ENCODE peak calls at places on chromosomes 3 and 15, in ten cellular contexts. C is transverse colon, E is GM12878, B is GM12892, S is ovary, F is IMR-90, D is adrenal gland, Y is heart left ventricle, P is gastrocnemius medialis, N is A549. Z is an unnamed sample.

GRCh38 chr3:98962189-98962930 is 60.9 kb upstream of the DCBLD2 start:
- DNase-seq in C (no peak), E (no peak), B (no peak), S (no peak), F (peak; percentile 96), D (no peak), Y (no peak), P (no peak), N (peak; percentile 81), Z (no peak)

GRCh38 chr3:22306454-22306853 is 555.4 kb upstream of the ZNF385D start:
- DNase-seq in C (no peak), E (no peak), B (no peak), S (no peak), F (no peak), D (no peak), Y (no peak), P (no peak), N (no peak), Z (no peak)

GRCh38 chr3:13615019-13615528 is 66.1 kb downstream of the FBLN2 start:
- DNase-seq in C (no peak), E (no peak), B (no peak), S (no peak), F (no peak), D (no peak), Y (no peak), P (no peak), N (no peak), Z (no peak)

GRCh38 chr3:16452265-16452664 is 61.2 kb downstream of the RFTN1 start:
- DNase-seq in C (no peak), E (no peak), B (no peak), S (no peak), F (peak; percentile 80), D (no peak), Y (no peak), P (no peak), N (no peak), Z (peak; percentile 8)

GRCh38 chr3:42115223-42115622 is 24.1 kb downstream of the TRAK1 start:
- DNase-seq in C (no peak), E (no peak), B (no peak), S (no peak), F (no peak), D (no peak), Y (peak; percentile 45), P (peak; percentile 73), N (no peak), Z (no peak)

GRCh38 chr3:25412269-25412668 is 15.8 kb upstream of the RARB start:
- DNase-seq in C (no peak), E (no peak), B (no peak), S (no peak), F (peak; percentile 16), D (no peak), Y (no peak), P (no peak), N (no peak), Z (no peak)

GRCh38 chr3:122572940-122573412 is 4.5 kb upstream of the PARP15 start:
- DNase-seq in C (no peak), E (peak; percentile 77), B (no peak), S (peak; percentile 37), F (peak; percentile 41), D (peak; percentile 28), Y (no peak), P (peak; percentile 30), N (no peak), Z (peak; percentile 33)

GRCh38 chr15:93074596-93074995 is 14.4 kb downstream of the RGMA start:
- DNase-seq in C (no peak), E (no peak), B (no peak), S (no peak), F (no peak), D (no peak), Y (peak; percentile 46), P (no peak), N (no peak), Z (no peak)

GRCh38 chr3:32406481-32407408 is 15.1 kb downstream of the CMTM7 start:
- DNase-seq in C (no peak), E (no peak), B (no peak), S (no peak), F (no peak), D (no peak), Y (no peak), P (no peak), N (no peak), Z (no peak)

GRCh38 chr3:32794487-32795308 is 23.1 kb upstream of the TRIM71 start:
- DNase-seq in C (no peak), E (no peak), B (no peak), S (no peak), F (peak; percentile 64), D (no peak), Y (no peak), P (no peak), N (no peak), Z (no peak)

DNA sequence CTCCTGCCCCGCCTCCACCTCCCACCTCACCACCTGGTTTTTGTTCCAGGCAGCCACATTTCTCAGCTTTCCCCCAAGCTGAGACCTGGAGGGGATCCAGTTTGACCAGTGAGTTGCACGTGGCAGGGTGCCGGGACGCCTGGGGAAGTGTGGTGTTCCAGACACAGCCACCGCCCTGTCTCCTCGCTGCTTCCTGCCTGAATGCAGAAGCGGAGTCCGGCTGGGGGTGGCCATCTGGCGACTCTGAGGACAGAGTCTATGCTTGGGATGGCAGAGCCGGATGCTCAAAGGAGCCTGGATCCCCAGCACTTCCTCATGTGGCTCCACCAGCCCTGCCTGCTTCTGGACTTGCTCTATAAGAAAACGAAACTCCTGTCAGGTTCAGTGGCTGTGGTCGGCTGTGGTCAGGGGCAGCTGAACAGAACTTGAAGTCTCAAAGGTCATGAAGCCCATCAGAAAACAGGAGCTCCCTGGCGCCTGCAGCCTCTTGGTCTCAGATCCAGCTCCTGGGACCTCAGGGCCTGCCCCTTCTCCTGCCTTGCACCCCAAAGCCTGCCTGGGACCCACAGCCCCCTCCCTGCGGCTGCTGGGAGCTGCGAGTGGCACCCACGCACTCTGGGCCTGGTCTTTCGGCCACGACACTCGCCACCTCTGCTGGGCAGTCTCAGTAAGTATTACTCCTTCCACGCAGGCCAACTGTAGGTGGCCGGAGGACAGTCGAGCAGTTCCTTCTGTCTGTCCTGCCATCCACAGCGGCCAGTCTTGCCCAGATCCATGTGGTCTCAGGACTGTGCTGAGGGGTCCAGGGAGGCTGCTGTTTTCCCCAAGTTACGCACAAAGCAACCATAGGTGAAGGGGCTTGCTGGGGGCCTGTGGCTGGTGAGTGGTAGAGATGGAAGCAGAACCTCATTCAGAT is 112.8 kb upstream of the MEF2A start:
- DNase-seq in C (peak; percentile 67), E (peak; percentile 60), B (peak; percentile 63), S (no peak), F (peak; percentile 18), D (peak; percentile 74), Y (peak; percentile 95), P (peak; percentile 61), N (no peak), Z (no peak)
- TF ChIP-seq POLR2A in C (peak; percentile 23), E (peak; percentile 58), B (peak; percentile 48), S (no peak), F (no peak), D (no peak), Y (no peak), P (no peak), N (no peak), Z (no peak)

DNA sequence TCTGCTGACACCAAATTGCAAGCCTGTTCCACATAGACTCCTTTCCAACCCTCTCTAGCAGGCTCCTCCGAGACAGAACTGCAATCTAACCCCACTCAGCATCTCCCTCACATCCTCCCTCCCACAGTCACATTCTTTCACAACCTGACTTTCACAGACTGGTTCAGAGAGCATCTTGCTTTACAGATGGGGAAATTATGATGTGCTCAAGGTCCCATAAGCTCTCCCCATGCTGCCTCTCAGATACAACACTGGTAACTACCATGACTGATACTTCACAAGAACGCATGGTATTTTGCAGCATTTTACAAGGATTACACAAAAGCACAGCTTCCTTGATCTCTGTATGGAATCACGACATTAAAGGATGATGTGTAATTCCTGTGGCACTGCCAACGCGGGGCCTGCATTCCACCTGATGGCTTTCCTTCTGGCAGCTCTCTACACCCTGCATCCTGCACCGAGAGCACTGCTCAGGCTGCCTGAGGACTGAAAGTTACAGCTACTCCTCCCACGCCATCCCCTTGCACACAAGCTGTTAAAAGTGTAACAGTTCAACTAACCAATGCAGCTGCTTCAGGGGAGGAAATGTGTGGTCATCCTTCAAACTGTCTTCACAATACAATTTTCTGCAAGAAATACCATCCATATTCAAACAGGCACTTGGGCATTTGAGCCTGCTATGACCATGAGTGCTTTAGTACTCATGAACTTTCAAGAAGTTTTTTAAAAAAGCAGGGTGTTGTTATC is 27.6 kb downstream of the TBC1D2B start:
- DNase-seq in C (no peak), E (peak; percentile 68), B (peak; percentile 43), S (no peak), F (peak; percentile 91), D (no peak), Y (no peak), P (no peak), N (no peak), Z (no peak)
- TF ChIP-seq POLR2A in C (peak; percentile 18), E (peak; percentile 63), B (peak; percentile 67), S (no peak), F (no peak), D (no peak), Y (no peak), P (no peak), N (no peak), Z (no peak)

DNA sequence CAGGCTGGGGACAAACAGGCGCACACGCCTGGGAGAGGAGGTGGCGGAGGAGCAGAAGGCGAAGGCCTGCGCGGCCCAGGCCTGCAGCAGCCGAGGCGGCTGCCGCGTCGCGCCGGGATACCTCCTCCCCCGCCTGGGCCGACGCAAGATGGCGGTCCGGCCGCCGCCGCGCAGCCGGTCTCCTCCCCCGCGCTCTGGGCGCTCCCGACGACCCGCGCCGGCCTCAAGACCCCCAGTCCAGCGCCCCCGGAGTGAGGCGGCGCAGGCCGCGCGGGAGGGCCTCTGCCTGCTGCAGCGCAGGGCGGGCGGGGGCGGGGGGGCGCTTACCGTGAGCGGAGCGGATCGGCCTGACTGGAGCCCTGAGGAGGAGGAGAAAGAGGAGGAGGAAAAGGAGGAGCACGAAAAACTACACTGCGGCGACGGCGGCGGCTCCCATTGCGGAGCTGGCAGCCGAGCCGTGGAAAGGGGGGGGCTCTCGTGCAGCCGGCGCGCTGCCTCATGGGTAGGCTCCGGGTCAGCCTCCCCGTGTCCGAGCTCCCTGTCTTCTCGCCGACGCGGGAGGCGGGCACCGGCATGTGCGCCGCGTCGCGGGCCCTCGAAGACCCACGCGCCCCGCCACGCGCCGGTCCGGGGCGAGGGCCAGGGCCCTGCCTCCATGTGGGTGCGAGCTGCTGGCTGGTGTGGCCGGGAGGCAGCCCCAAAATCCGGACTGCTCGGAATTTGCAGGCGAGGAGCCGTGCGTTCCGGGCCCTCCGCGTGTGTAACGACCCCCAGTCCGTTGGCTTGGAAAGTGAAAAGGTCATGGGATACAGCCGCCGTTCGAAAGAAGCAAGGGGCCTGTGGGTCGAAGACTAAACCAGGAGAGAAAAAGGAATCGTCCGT is at the start of gene ZNF280D:
- DNase-seq in C (peak; percentile 91), E (no peak), B (peak; percentile 62), S (peak; percentile 89), F (peak; percentile 85), D (peak; percentile 92), Y (peak; percentile 96), P (peak; percentile 82), N (peak; percentile 85), Z (peak; percentile 53)
- TF ChIP-seq POLR2A in C (peak; percentile 50), E (peak; percentile 92), B (peak; percentile 82), S (peak; percentile 27), F (peak; percentile 75), D (peak; percentile 57), Y (peak; percentile 61), P (peak; percentile 55), N (peak; percentile 61), Z (peak; percentile 65)

DNA sequence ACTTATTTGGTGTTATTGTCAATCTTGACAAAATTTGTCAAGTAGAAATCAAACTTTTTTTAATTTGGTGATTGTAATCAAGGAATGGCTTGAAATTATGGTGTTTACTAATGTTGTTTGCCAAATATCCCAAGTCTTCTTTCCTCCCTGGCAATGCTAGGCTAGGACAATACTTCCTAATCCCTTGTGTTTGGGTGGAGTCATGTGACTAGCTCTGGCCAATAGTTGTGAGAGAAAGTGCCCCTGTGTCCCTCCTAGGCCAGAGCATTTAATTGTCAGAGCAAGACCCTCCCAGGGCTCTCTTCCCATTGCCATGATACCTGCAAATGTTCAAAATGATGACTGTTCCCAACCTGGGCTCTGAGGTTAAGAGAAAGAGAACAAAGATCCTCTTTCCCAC is 132.7 kb downstream of the ANXA2 start:
- DNase-seq in C (no peak), E (no peak), B (no peak), S (no peak), F (no peak), D (no peak), Y (no peak), P (no peak), N (no peak), Z (no peak)
- TF ChIP-seq POLR2A in C (no peak), E (no peak), B (no peak), S (no peak), F (no peak), D (no peak), Y (no peak), P (no peak), N (no peak), Z (no peak)

Z was measured in H54.